ENCODE peak calls at places on chromosomes 7 and 10, in nine cellular contexts. Z is H9, M is right atrium auricular region, J is ovary, V is breast epithelium, R is cardiac muscle cell, B is kidney, O is GM12878, I is heart right ventricle. P is an unnamed sample.
A peak's percentile ranks its signal among the peaks of the same experiment; 100 is the strongest.

GRCh38 chr10:25068152-25069058 is 52.0 kb downstream of the THNSL1 start:
- DNase-seq in B (no peak), I (no peak), R (no peak), V (no peak), Z (peak; percentile 71), J (no peak), O (no peak), M (no peak), P (no peak)

GRCh38 chr7:158109364-158110033 is 478.1 kb downstream of the PTPRN2 start:
- DNase-seq in J (no peak), V (no peak), O (no peak), B (no peak), Z (no peak), R (no peak), M (peak; percentile 40), I (no peak), P (no peak)

GRCh38 chr7:115548756-115549155 is 481.8 kb downstream of the TFEC start:
- DNase-seq in V (no peak), B (no peak), Z (no peak), R (no peak), O (no peak), M (no peak), I (no peak), J (no peak), P (no peak)

GRCh38 chr7:18693401-18693800 is 197.9 kb downstream of the HDAC9 start:
- DNase-seq in R (peak; percentile 71), V (no peak), J (no peak), O (no peak), I (no peak), M (no peak), B (no peak), Z (no peak), P (no peak)

GRCh38 chr7:142855401-142855743 is 496 bp downstream of the EPHB6 start:
- DNase-seq in Z (no peak), I (no peak), B (no peak), O (no peak), J (no peak), M (no peak), R (peak; percentile 22), V (no peak), P (no peak)

GRCh38 chr10:116470071-116470470 is 42.4 kb downstream of the PNLIPRP3 start:
- DNase-seq in Z (no peak), M (no peak), V (no peak), J (no peak), O (no peak), B (no peak), I (no peak), R (no peak), P (no peak)

GRCh38 chr7:21580073-21580521 is 37.3 kb downstream of the DNAH11 start:
- DNase-seq in O (peak; percentile 23), I (no peak), M (no peak), B (no peak), R (no peak), J (no peak), V (no peak), Z (no peak), P (peak; percentile 12)

GRCh38 chr10:70441161-70441876 is at the start of gene NODAL:
- DNase-seq in R (no peak), B (peak; percentile 51), M (no peak), Z (peak; percentile 68), V (no peak), J (no peak), I (no peak), O (no peak), P (no peak)

GRCh38 chr7:107660381-107661080 is at the start of gene SLC26A4:
- DNase-seq in M (no peak), R (no peak), O (no peak), J (no peak), V (no peak), Z (no peak), I (peak; percentile 11), B (no peak), P (no peak)

GRCh38 chr7:155066417-155066950 is 3.6 kb upstream of the HTR5A start:
- DNase-seq in I (no peak), B (no peak), Z (peak; percentile 34), M (no peak), V (no peak), J (no peak), R (no peak), O (no peak), P (no peak)

GRCh38 chr7:54354436-54354835 is 187.7 kb upstream of the VSTM2A start:
- DNase-seq in V (no peak), J (no peak), M (no peak), R (no peak), Z (no peak), B (no peak), O (no peak), I (no peak), P (no peak)

GRCh38 chr7:46565712-46566111 is 644.6 kb upstream of the IGFBP3 start:
- DNase-seq in M (no peak), V (no peak), B (no peak), Z (no peak), R (no peak), I (no peak), J (no peak), O (no peak), P (no peak)

GRCh38 chr10:128943111-128943510 is 523.9 kb upstream of the MGMT start:
- DNase-seq in O (no peak), B (no peak), J (no peak), Z (no peak), M (no peak), R (no peak), I (no peak), V (no peak), P (no peak)

GRCh38 chr7:47154781-47155180 is 427.1 kb downstream of the TNS3 start:
- DNase-seq in B (no peak), M (no peak), R (no peak), Z (no peak), V (no peak), I (no peak), J (no peak), O (no peak), P (no peak)

DNA sequence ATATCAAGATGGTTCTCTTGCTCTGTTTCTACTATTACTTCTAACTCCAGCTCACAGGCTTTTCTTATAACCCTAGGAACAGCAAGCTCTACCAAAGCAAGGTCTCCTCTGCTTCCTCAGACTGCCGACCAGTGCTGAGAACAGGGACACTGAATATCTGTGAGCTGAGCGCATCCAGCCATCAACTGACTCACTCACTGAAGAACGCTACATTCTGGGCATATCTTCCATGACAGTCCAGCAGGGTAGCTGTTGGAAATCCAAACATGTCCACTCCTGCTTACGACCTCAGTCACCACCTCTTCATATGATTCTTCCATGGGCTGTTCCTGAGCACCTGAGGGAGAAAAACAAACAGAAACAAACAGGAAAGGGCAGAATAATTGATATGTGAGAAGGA is 2.8 kb downstream of the ZNF32 start:
- DNase-seq in R (no peak), Z (no peak), B (no peak), O (no peak), J (no peak), I (no peak), V (no peak), M (no peak), P (no peak)
- TF ChIP-seq CTCF in R (no peak), Z (no peak), B (no peak), O (no peak), J (no peak), I (no peak), V (no peak), M (no peak), P (no peak)

DNA sequence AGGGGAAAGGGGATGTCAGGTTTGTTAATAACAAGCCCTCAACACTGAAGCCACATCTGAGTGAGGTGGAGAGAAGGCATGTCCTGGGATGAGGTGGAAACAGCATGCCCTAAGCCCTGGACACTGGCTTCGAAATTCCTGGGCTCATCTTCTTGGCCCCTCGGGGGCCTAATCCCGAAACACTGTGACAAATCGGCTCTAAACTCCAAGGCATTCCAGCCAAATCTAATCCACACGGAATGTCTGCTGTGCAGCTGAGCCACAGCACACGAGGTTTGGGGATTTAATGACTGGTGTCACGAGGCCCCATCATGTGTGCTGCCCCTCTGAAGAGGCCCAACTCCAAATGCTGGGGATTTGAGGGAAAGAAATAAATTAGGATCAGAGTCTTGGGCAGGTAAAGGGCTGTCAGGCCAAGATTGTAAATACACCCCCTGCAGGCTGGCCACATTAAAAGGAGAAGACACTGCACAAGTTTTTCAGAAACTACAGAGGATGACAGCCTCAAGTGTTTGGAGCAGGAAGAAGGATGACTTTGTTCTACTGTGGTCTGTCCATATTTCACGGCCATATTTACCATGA is 83.0 kb upstream of the FGFR2 start:
- DNase-seq in O (no peak), R (no peak), J (no peak), B (no peak), Z (no peak), I (no peak), M (no peak), V (no peak), P (no peak)
- H3K4me1 ChIP-seq in O (peaks cover 3% of the 10 kb centered on the region), R (peaks cover 10% of the 10 kb centered on the region), J (no peaks in the 10 kb centered on the region), B (peaks cover 7% of the 10 kb centered on the region), Z (no peaks in the 10 kb centered on the region), I (no peaks in the 10 kb centered on the region), M (no peaks in the 10 kb centered on the region), V (no peaks in the 10 kb centered on the region), P (no peaks in the 10 kb centered on the region)

GRCh38 chr10:563827-564226 is 125.6 kb downstream of the DIP2C start:
- DNase-seq in B (no peak), J (no peak), I (no peak), V (no peak), M (no peak), R (no peak), O (no peak), Z (no peak), P (no peak)
- TF ChIP-seq CTCF in B (no peak), J (no peak), I (no peak), V (no peak), M (no peak), R (no peak), O (no peak), Z (no peak), P (no peak)

GRCh38 chr7:28163955-28164354 is 16.6 kb downstream of the JAZF1 start:
- DNase-seq in Z (no peak), R (no peak), J (no peak), B (no peak), I (no peak), O (no peak), M (no peak), V (no peak), P (no peak)
- H3K4me1 ChIP-seq in Z (peaks cover 6% of the 10 kb centered on the region), R (peaks cover 10% of the 10 kb centered on the region), J (peaks cover 12% of the 10 kb centered on the region), B (no peaks in the 10 kb centered on the region), I (no peaks in the 10 kb centered on the region), O (no peaks in the 10 kb centered on the region), M (peaks cover 5% of the 10 kb centered on the region), V (no peaks in the 10 kb centered on the region), P (no peaks in the 10 kb centered on the region)

GRCh38 chr10:4984971-4985594 is 18.6 kb downstream of the AKR1C2 start:
- DNase-seq in Z (no peak), M (no peak), J (no peak), O (no peak), I (no peak), B (peak; percentile 59), V (no peak), R (peak; percentile 1), P (no peak)
- TF ChIP-seq CTCF in Z (no peak), M (no peak), J (no peak), O (no peak), I (no peak), B (no peak), V (no peak), R (no peak), P (no peak)

P was measured in prostate gland.